ENCODE peak calls at places on chromosomes 3 and 15, in five cellular contexts. J is astrocyte of the spinal cord, R is GM04503, G is GM13977, X is GM06990. Q is an unnamed sample.

GRCh38 chr3:51963951-51964451 is 3.3 kb downstream of the PCBP4 start:
- DNase-seq in J (no peak), R (no peak), G (no peak), X (no peak), Q (no peak)

GRCh38 chr3:103295974-103296570 is 861.3 kb downstream of the ZPLD1 start:
- DNase-seq in J (peak), R (no peak), G (peak), X (no peak), Q (peak)

GRCh38 chr3:62615258-62615840 is 242.0 kb upstream of the FEZF2 start:
- DNase-seq in J (no peak), R (no peak), G (no peak), X (no peak), Q (no peak)

GRCh38 chr3:133934996-133935842 is 39.5 kb upstream of the RAB6B start:
- DNase-seq in J (no peak), R (no peak), G (no peak), X (no peak), Q (no peak)

GRCh38 chr3:188975612-188976314 is 196.0 kb upstream of the TPRG1 start:
- DNase-seq in J (peak), R (no peak), G (no peak), X (no peak), Q (no peak)

GRCh38 chr3:48919215-48920138 is 835 bp downstream of the ARIH2 start:
- DNase-seq in J (peak), R (no peak), G (peak), X (peak), Q (peak)

GRCh38 chr15:37038716-37039106 is 61.6 kb downstream of the MEIS2 start:
- DNase-seq in J (no peak), R (no peak), G (no peak), X (no peak), Q (no peak)

GRCh38 chr15:83955806-83956265 is 279.7 kb upstream of the GOLGA6L4 start:
- DNase-seq in J (no peak), R (no peak), G (no peak), X (peak), Q (no peak)

GRCh38 chr15:31347067-31347975 is 20.7 kb downstream of the KLF13 start:
- DNase-seq in J (no peak), R (no peak), G (no peak), X (no peak), Q (no peak)

GRCh38 chr15:62455441-62455921 is 290.4 kb upstream of the C2CD4B start:
- DNase-seq in J (peak), R (no peak), G (no peak), X (no peak), Q (no peak)

Q was measured in GM13976.